ENCODE peak calls at places on chromosomes 1 and 21, in eight cellular contexts. L, M, D, T, F, A, U and X are unnamed samples.

GRCh38 chr1:116254001-116254400 is 119.0 kb upstream of the ATP1A1 start:
- DNase-seq in L (no peak), M (no peak), D (no peak), T (no peak), F (no peak), A (no peak), U (no peak), X (no peak)

GRCh38 chr1:116420417-116421200 is 47.6 kb downstream of the ATP1A1 start:
- DNase-seq in L (no peak), M (no peak), D (no peak), T (no peak), F (no peak), A (no peak), U (no peak), X (no peak)

GRCh38 chr1:6591222-6591621 is 11.4 kb downstream of the ZBTB48 start:
- DNase-seq in L (no peak), M (no peak), D (no peak), T (no peak), F (no peak), A (no peak), U (no peak), X (peak)

GRCh38 chr1:93979718-93980319 is 70.6 kb upstream of the GCLM start:
- DNase-seq in L (peak), M (peak), D (peak), T (no peak), F (no peak), A (peak), U (peak), X (no peak)

GRCh38 chr1:154456631-154457030 is 45.4 kb upstream of the TDRD10 start:
- DNase-seq in L (no peak), M (no peak), D (no peak), T (no peak), F (no peak), A (no peak), U (no peak), X (peak)

GRCh38 chr21:34956416-34957316 is 92.4 kb downstream of the RUNX1 start:
- DNase-seq in L (no peak), M (no peak), D (no peak), T (no peak), F (no peak), A (no peak), U (no peak), X (no peak)

GRCh38 chr1:67281246-67281645 is 26.4 kb upstream of the IL12RB2 start:
- DNase-seq in L (no peak), M (no peak), D (no peak), T (no peak), F (no peak), A (no peak), U (no peak), X (no peak)

GRCh38 chr1:110872745-110873435 is at the start of gene CD53:
- DNase-seq in L (no peak), M (no peak), D (no peak), T (peak), F (no peak), A (no peak), U (no peak), X (peak)

GRCh38 chr1:20359451-20360330 is 69.0 kb downstream of the VWA5B1 start:
- DNase-seq in L (no peak), M (no peak), D (no peak), T (no peak), F (no peak), A (peak), U (no peak), X (no peak)

GRCh38 chr1:89941110-89941770 is 53.7 kb upstream of the ZNF326 start:
- DNase-seq in L (no peak), M (no peak), D (no peak), T (no peak), F (no peak), A (no peak), U (no peak), X (peak)

GRCh38 chr1:234597894-234598293 is 12.1 kb downstream of the IRF2BP2 start:
- DNase-seq in L (peak), M (peak), D (peak), T (peak), F (no peak), A (peak), U (no peak), X (peak)